ENCODE peak calls at places on chromosomes 5 and 9, in eight cellular contexts. A is RPMI7951; I is EH; S is ELR; G is AG08395; Q is stimulated activated CD4-positive, alpha-beta T cell treated with anti-CD3 and anti-CD28 coated beads, Interleukin-2, amount 100 ng/mL, for 24 hours; Y is cerebellum; F is activated CD4-positive, CD25-positive, alpha-beta regulatory T cell treated with anti-CD3 and anti-CD28 coated beads, Interleukin-2, amount 50 U/mL, for 16 hours. H is an unnamed sample.

GRCh38 chr9:96567203-96567700 is 52.4 kb downstream of the CDC14B start:
- DNase-seq in A (peak), F (no peak), Y (no peak), I (peak), Q (no peak), G (peak), S (no peak), H (no peak)

GRCh38 chr5:143922718-143923117 is 110.8 kb downstream of the HMHB1 start:
- DNase-seq in I (peak), S (peak), Y (no peak), A (peak), F (no peak), Q (no peak), G (peak), H (no peak)

GRCh38 chr5:18920966-18921365 is 1067.0 kb downstream of the CDH18 start:
- DNase-seq in S (no peak), G (no peak), Q (no peak), A (no peak), Y (peak), F (no peak), I (no peak), H (no peak)

GRCh38 chr5:139488269-139488668 is 5.7 kb upstream of the STING1 start:
- DNase-seq in G (no peak), F (no peak), Q (no peak), A (no peak), I (peak), Y (no peak), S (no peak), H (no peak)

GRCh38 chr9:27880135-27880534 is 306.9 kb upstream of the C9orf72 start:
- DNase-seq in F (no peak), Y (no peak), A (no peak), G (no peak), Q (no peak), S (no peak), I (no peak), H (peak)

GRCh38 chr9:29697011-29697410 is 2123.7 kb upstream of the C9orf72 start:
- DNase-seq in F (no peak), Q (no peak), Y (no peak), G (no peak), A (no peak), I (peak), S (peak), H (no peak)

GRCh38 chr9:70120834-70121510 is 77.3 kb downstream of the MAMDC2 start:
- DNase-seq in I (peak), Q (no peak), F (no peak), G (peak), Y (no peak), A (peak), S (peak), H (peak)

GRCh38 chr5:167392252-167392651 is 899.2 kb upstream of the WWC1 start:
- DNase-seq in G (no peak), F (no peak), Y (no peak), S (no peak), I (no peak), A (no peak), Q (no peak), H (no peak)

GRCh38 chr5:622946-623522 is 10.9 kb downstream of the CEP72 start:
- DNase-seq in F (no peak), G (no peak), S (no peak), Q (no peak), Y (no peak), I (no peak), A (no peak), H (no peak)

GRCh38 chr5:1180841-1181271 is 20.5 kb upstream of the SLC6A19 start:
- DNase-seq in G (no peak), Q (no peak), F (no peak), I (no peak), A (no peak), S (no peak), Y (no peak), H (no peak)

GRCh38 chr5:122392844-122393243 is 80.8 kb downstream of the SNCAIP start:
- DNase-seq in G (no peak), Y (no peak), I (no peak), S (no peak), Q (no peak), F (no peak), A (no peak), H (no peak)

GRCh38 chr9:20593551-20593950 is 28.7 kb downstream of the MLLT3 start:
- DNase-seq in F (no peak), I (peak), S (peak), A (peak), G (peak), Y (no peak), Q (no peak), H (no peak)

GRCh38 chr9:21589344-21590056 is 107.4 kb upstream of the IFNE start:
- DNase-seq in S (no peak), G (no peak), Y (no peak), Q (no peak), I (no peak), F (no peak), A (no peak), H (peak)

GRCh38 chr5:16713386-16713928 is 96.7 kb upstream of the RETREG1 start:
- DNase-seq in F (no peak), G (peak), Q (no peak), S (no peak), I (peak), A (peak), Y (no peak), H (peak)

GRCh38 chr5:40988761-40989510 is 79.6 kb downstream of the C7 start:
- DNase-seq in A (no peak), I (peak), S (peak), F (no peak), Q (no peak), G (no peak), Y (no peak), H (no peak)

GRCh38 chr9:69325409-69326212 is 596 bp downstream of the ENTREP1 start:
- DNase-seq in F (no peak), Q (peak), G (peak), A (no peak), Y (no peak), I (peak), S (no peak), H (peak)

GRCh38 chr5:175236176-175236575 is 207.8 kb downstream of the DRD1 start:
- DNase-seq in Y (no peak), F (no peak), S (no peak), I (no peak), A (no peak), G (no peak), Q (no peak), H (no peak)

GRCh38 chr5:91072891-91073290 is 310.2 kb downstream of the ARRDC3 start:
- DNase-seq in A (no peak), Q (no peak), S (no peak), G (peak), Y (no peak), F (no peak), I (peak), H (no peak)

GRCh38 chr5:67773439-67773988 is 442.0 kb upstream of the PIK3R1 start:
- DNase-seq in Y (no peak), Q (no peak), A (peak), S (no peak), I (peak), F (no peak), G (peak), H (no peak)

GRCh38 chr5:98349251-98349989 is 424.0 kb upstream of the RGMB start:
- DNase-seq in F (no peak), G (peak), Q (no peak), I (peak), A (peak), S (peak), Y (no peak), H (peak)

GRCh38 chr5:170427672-170428236 is 38.6 kb upstream of the KCNMB1 start:
- DNase-seq in F (no peak), I (peak), Q (no peak), G (no peak), Y (no peak), A (peak), S (no peak), H (no peak)

GRCh38 chr9:130212543-130213297 is 40.5 kb downstream of the NCS1 start:
- DNase-seq in F (no peak), I (no peak), A (no peak), Y (no peak), S (no peak), G (no peak), Q (no peak), H (peak)

GRCh38 chr5:172766287-172767104 is 4.5 kb downstream of the DUSP1 start:
- DNase-seq in A (peak), Q (no peak), G (peak), I (peak), F (no peak), S (peak), Y (peak), H (peak)

GRCh38 chr9:33415152-33416038 is 13.0 kb upstream of the AQP7 start:
- DNase-seq in S (peak), A (peak), Q (peak), Y (peak), I (peak), F (peak), G (peak), H (peak)

GRCh38 chr9:108521063-108521462 is 334.7 kb downstream of the ACTL7B start:
- DNase-seq in A (peak), S (peak), Q (no peak), F (no peak), I (peak), G (peak), Y (no peak), H (no peak)

GRCh38 chr9:89054865-89055495 is 63.7 kb downstream of the S1PR3 start:
- DNase-seq in G (no peak), S (no peak), Q (no peak), I (no peak), F (no peak), Y (no peak), A (no peak), H (no peak)

GRCh38 chr9:97046228-97046627 is 7.3 kb upstream of the CTSV start:
- DNase-seq in I (peak), S (peak), G (no peak), Y (no peak), F (no peak), A (peak), Q (no peak), H (peak)

GRCh38 chr5:156871212-156871611 is 21.1 kb downstream of the PPP1R2B start:
- DNase-seq in A (no peak), I (no peak), Q (no peak), S (no peak), Y (no peak), F (no peak), G (no peak), H (no peak)

H was measured in endodermal cell.